ENCODE peak calls at places on chromosomes 16 and 17, in ten cellular contexts. X is prostate gland, J is stomach, C is gastrocnemius medialis, A is lower leg skin, V is esophagus squamous epithelium, Y is IMR-90, Z is GM12892, L is transverse colon, F is sigmoid colon. R is an unnamed sample.

GRCh38 chr16:84774810-84775209 is 45.0 kb upstream of the CRISPLD2 start:
- DNase-seq in X (no peak), J (no peak), C (peak), A (peak), V (no peak), Y (peak), Z (no peak), L (no peak), F (peak), R (peak)

GRCh38 chr17:39823407-39824054 is 40.6 kb downstream of the IKZF3 start:
- DNase-seq in X (no peak), J (no peak), C (no peak), A (no peak), V (no peak), Y (no peak), Z (no peak), L (no peak), F (no peak), R (no peak)

GRCh38 chr17:60941028-60941427 is 263.4 kb downstream of the BCAS3 start:
- DNase-seq in X (no peak), J (peak), C (peak), A (peak), V (no peak), Y (peak), Z (no peak), L (peak), F (no peak), R (peak)

GRCh38 chr17:80389011-80389995 is 25.7 kb upstream of the ENDOV start:
- DNase-seq in X (no peak), J (no peak), C (no peak), A (no peak), V (no peak), Y (peak), Z (no peak), L (no peak), F (no peak), R (no peak)

GRCh38 chr17:70172921-70173320 is 3.6 kb downstream of the KCNJ2 start:
- DNase-seq in X (no peak), J (no peak), C (no peak), A (no peak), V (no peak), Y (no peak), Z (no peak), L (no peak), F (no peak), R (no peak)

GRCh38 chr16:85982563-85982939 is 83.6 kb downstream of the IRF8 start:
- DNase-seq in X (no peak), J (no peak), C (no peak), A (no peak), V (no peak), Y (no peak), Z (no peak), L (peak), F (peak), R (peak)

GRCh38 chr16:74682556-74682955 is 15.9 kb upstream of the RFWD3 start:
- DNase-seq in X (no peak), J (no peak), C (no peak), A (no peak), V (no peak), Y (no peak), Z (no peak), L (no peak), F (no peak), R (no peak)

GRCh38 chr17:81403040-81403467 is 7.8 kb downstream of the BAHCC1 start:
- DNase-seq in X (no peak), J (no peak), C (no peak), A (no peak), V (no peak), Y (peak), Z (no peak), L (no peak), F (no peak), R (no peak)

GRCh38 chr16:80585764-80586163 is 45.0 kb downstream of the DYNLRB2 start:
- DNase-seq in X (no peak), J (no peak), C (no peak), A (no peak), V (no peak), Y (no peak), Z (no peak), L (no peak), F (no peak), R (no peak)

GRCh38 chr17:82668631-82669099 is 20.4 kb upstream of the WDR45B start:
- DNase-seq in X (peak), J (peak), C (no peak), A (no peak), V (no peak), Y (peak), Z (peak), L (peak), F (peak), R (no peak)

GRCh38 chr17:17153071-17153470 is 53.1 kb downstream of the PLD6 start:
- DNase-seq in X (no peak), J (no peak), C (no peak), A (no peak), V (no peak), Y (no peak), Z (no peak), L (no peak), F (no peak), R (no peak)

GRCh38 chr17:40499551-40500189 is 1.8 kb downstream of the TNS4 start:
- DNase-seq in X (peak), J (peak), C (peak), A (peak), V (no peak), Y (peak), Z (no peak), L (peak), F (peak), R (peak)

GRCh38 chr17:73492802-73493139 is 151.5 kb downstream of the SDK2 start:
- DNase-seq in X (no peak), J (no peak), C (no peak), A (no peak), V (no peak), Y (no peak), Z (no peak), L (no peak), F (no peak), R (no peak)

GRCh38 chr16:63326736-63327339 is 1290.6 kb upstream of the CDH8 start:
- DNase-seq in X (no peak), J (no peak), C (no peak), A (no peak), V (no peak), Y (no peak), Z (no peak), L (no peak), F (no peak), R (no peak)

GRCh38 chr17:62882878-62883277 is 74.8 kb upstream of the MARCHF10 start:
- DNase-seq in X (no peak), J (no peak), C (no peak), A (no peak), V (no peak), Y (peak), Z (no peak), L (no peak), F (no peak), R (no peak)

GRCh38 chr17:41476866-41477815 is 3.8 kb downstream of the KRT35 start:
- DNase-seq in X (no peak), J (no peak), C (no peak), A (no peak), V (no peak), Y (no peak), Z (no peak), L (no peak), F (no peak), R (no peak)

GRCh38 chr17:78884148-78884870 is 18.7 kb downstream of the CEP295NL start:
- DNase-seq in X (no peak), J (no peak), C (no peak), A (no peak), V (no peak), Y (no peak), Z (no peak), L (no peak), F (no peak), R (peak)

GRCh38 chr16:64808474-64808873 is 313.4 kb downstream of the CDH11 start:
- DNase-seq in X (no peak), J (no peak), C (no peak), A (no peak), V (no peak), Y (no peak), Z (no peak), L (no peak), F (no peak), R (no peak)

GRCh38 chr17:1997587-1998425 is 27.3 kb downstream of the RTN4RL1 start:
- DNase-seq in X (peak), J (peak), C (no peak), A (no peak), V (no peak), Y (no peak), Z (no peak), L (peak), F (no peak), R (no peak)

GRCh38 chr17:43874293-43874692 is 27.3 kb downstream of the CD300LG start:
- DNase-seq in X (no peak), J (peak), C (no peak), A (no peak), V (no peak), Y (no peak), Z (no peak), L (peak), F (no peak), R (no peak)

GRCh38 chr16:50309527-50310307 is 43.4 kb downstream of the ADCY7 start:
- DNase-seq in X (no peak), J (peak), C (no peak), A (peak), V (no peak), Y (no peak), Z (peak), L (no peak), F (peak), R (no peak)

GRCh38 chr17:77570565-77570898 is 388.0 kb upstream of the TNRC6C start:
- DNase-seq in X (no peak), J (no peak), C (no peak), A (no peak), V (no peak), Y (no peak), Z (no peak), L (no peak), F (no peak), R (no peak)

GRCh38 chr16:22625948-22626347 is 115.3 kb downstream of the NPIPB5 start:
- DNase-seq in X (no peak), J (no peak), C (no peak), A (no peak), V (no peak), Y (no peak), Z (no peak), L (no peak), F (no peak), R (no peak)

GRCh38 chr17:32161506-32162365 is 19.4 kb downstream of the RHOT1 start:
- DNase-seq in X (no peak), J (no peak), C (no peak), A (no peak), V (no peak), Y (peak), Z (no peak), L (peak), F (no peak), R (no peak)

GRCh38 chr17:37770631-37771518 is 26.0 kb upstream of the HNF1B start:
- DNase-seq in X (peak), J (peak), C (no peak), A (no peak), V (no peak), Y (peak), Z (no peak), L (peak), F (no peak), R (peak)

GRCh38 chr17:77100009-77100408 is 40.8 kb upstream of the SEC14L1 start:
- DNase-seq in X (no peak), J (peak), C (peak), A (peak), V (no peak), Y (no peak), Z (no peak), L (peak), F (peak), R (peak)

GRCh38 chr17:45702666-45703266 is 81.4 kb upstream of the CRHR1 start:
- DNase-seq in X (no peak), J (no peak), C (no peak), A (no peak), V (no peak), Y (peak), Z (no peak), L (no peak), F (no peak), R (no peak)

GRCh38 chr17:69810326-69811035 is 264.5 kb upstream of the KCNJ16 start:
- DNase-seq in X (no peak), J (no peak), C (no peak), A (no peak), V (no peak), Y (no peak), Z (no peak), L (no peak), F (no peak), R (no peak)

DNA sequence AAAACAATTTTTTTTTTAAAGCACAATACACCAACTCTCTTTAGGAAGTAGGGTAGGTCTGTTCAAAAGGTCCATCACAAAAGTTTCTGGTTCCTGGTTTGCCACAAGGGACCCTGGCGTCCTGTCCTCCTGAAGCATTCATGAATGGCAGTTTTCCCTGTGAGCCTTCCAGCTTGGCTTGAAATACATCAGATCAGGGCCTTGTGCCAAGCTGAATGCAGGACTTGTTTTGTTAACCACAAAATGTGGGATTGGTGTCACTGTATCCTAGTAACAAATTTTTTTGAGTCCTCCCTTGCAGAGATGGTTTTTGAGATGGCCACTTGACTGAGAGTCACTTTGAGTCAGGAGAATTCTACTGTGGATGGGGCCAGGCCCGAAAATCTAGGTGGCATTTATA is 3.9 kb downstream of the GNAO1 start:
- DNase-seq in X (no peak), J (no peak), C (no peak), A (no peak), V (no peak), Y (no peak), Z (no peak), L (no peak), F (no peak), R (no peak)
- TF ChIP-seq POLR2A in X (no peak), J (no peak), C (no peak), A (no peak), V (no peak), Y (no peak), Z (no peak), L (no peak), F (no peak), R (no peak)

GRCh38 chr17:18182190-18182977 is 1.2 kb upstream of the ALKBH5 start:
- DNase-seq in X (peak), J (peak), C (peak), A (no peak), V (no peak), Y (no peak), Z (no peak), L (peak), F (no peak), R (peak)

GRCh38 chr17:18181358-18181757 is 2.3 kb upstream of the ALKBH5 start:
- DNase-seq in X (no peak), J (no peak), C (no peak), A (no peak), V (no peak), Y (peak), Z (no peak), L (no peak), F (no peak), R (no peak)

GRCh38 chr17:18183334-18184142 is at the start of gene ALKBH5:
- DNase-seq in X (peak), J (peak), C (peak), A (peak), V (peak), Y (peak), Z (peak), L (peak), F (peak), R (peak)

GRCh38 chr17:18184143-18185007 is 747 bp downstream of the ALKBH5 start:
- DNase-seq in X (peak), J (peak), C (peak), A (peak), V (no peak), Y (peak), Z (no peak), L (peak), F (peak), R (peak)

DNA sequence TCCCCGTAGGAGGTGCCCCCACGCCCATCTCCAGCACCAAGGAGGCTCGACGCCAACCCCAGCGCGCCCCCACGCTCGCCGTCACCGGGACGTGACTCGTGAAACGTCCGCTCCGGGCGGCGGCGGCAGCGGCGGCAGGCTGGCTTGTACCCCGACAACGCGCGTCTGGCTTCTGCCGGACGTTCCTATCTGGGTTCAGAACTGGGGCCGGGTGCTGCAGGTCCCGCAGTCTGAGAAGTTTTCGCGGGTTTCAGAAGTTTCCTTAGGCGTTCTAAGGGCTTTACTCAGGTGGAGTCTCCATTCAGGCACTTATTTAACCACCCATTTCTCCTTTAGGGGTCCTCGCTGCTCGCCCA is 672 bp upstream of the ALKBH5 start:
- DNase-seq in X (peak), J (peak), C (peak), A (peak), V (peak), Y (peak), Z (peak), L (peak), F (peak), R (peak)
- TF ChIP-seq POLR2A in X (peak), J (no peak), C (peak), A (no peak), V (peak), Y (peak), Z (peak), L (peak), F (no peak), R (no peak)

GRCh38 chr17:75487351-75488070 is 27.8 kb downstream of the CASKIN2 start:
- DNase-seq in X (no peak), J (no peak), C (no peak), A (no peak), V (no peak), Y (no peak), Z (peak), L (peak), F (peak), R (no peak)
- TF ChIP-seq POLR2A in X (no peak), J (no peak), C (no peak), A (no peak), V (no peak), Y (no peak), Z (no peak), L (no peak), F (no peak), R (no peak)

GRCh38 chr16:4694664-4695451 is 1.5 kb downstream of the NUDT16L1 start:
- DNase-seq in X (no peak), J (no peak), C (no peak), A (no peak), V (no peak), Y (no peak), Z (no peak), L (no peak), F (peak), R (no peak)
- TF ChIP-seq POLR2A in X (no peak), J (no peak), C (no peak), A (no peak), V (no peak), Y (no peak), Z (no peak), L (no peak), F (no peak), R (no peak)

DNA sequence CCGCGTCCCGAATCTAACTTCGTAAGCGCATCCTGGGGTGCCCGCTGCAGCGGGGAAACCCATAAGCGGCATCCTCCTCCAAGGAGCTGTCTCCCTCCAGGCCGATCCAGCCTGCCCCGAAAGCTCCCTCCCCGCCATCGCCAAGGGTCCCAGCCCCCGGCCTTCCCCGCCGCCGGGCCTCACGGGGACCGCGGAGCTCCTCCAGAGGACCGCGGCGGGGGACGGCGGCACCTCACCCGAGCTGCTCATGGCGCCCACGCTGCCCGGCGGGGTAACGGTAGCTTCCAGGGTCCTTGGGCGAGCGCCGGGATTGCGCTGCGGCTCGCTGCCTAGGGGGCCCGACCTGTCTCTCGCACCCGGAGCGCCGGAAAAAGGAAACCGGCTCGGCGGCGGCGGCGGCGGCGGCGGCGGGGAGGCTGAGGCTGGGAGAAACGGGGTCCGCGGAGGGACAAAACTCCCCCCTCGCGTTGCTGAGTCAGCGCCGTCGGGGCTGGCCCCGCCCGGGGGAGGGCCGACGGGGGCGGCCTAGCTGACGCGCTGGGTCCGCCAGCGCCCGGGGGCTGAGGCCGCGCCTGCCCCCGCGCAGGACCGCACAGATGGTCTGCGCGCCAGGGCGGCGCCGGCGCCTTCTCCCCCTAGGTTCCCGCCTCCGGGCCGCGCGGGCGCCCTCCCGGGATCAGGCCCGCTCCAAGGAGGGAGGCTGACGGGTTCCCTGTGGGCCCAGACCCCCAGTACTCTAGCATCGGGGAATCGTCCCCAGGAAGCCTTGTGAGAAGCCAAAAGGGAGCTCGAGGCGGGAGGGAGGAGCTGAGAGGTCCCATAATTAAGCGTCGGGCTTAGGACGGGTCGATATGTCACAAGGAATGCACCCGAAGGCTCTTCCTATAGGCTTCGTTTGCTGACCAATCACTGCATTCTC is at the start of gene BLMH:
- DNase-seq in X (peak), J (peak), C (peak), A (peak), V (no peak), Y (peak), Z (peak), L (peak), F (peak), R (peak)
- TF ChIP-seq POLR2A in X (peak), J (no peak), C (peak), A (no peak), V (peak), Y (peak), Z (peak), L (peak), F (no peak), R (peak)

DNA sequence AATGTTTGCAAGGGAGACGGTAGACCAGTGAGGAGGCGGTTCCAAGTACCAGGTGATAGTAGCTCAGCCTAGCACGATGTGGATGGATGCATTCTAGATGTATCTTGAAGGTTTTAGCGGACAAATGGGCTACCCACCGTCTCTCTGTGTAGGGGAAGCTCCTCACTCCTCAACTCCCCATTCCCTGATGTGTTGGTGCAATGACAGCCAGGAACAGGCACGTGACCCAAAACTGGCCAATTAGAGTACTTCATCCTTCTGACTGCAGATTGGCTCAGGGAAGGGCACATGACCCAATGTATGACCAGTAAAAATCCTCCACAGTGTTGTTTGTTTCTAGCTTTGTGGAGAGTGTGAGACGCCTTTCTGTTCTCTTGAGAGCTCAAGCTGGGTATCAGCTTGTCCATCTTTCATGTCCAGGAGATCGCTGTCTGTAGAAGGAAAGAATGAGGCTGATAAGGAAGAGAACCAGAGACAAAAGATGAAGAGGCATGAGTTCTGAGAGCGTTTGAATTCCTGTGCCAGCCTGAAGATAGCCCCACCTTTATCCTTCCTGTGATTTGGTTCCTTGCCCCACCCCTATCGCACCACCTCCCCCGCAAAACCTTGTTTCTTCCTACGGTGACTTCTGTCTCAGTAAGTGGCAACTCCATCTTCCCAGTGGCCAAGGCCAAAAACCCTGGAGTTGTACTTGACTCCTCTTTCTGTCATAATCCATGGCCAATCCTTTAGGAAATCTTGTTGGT is 2.3 kb upstream of the BORCS6 start:
- DNase-seq in X (peak), J (peak), C (peak), A (peak), V (no peak), Y (peak), Z (no peak), L (peak), F (peak), R (peak)
- TF ChIP-seq POLR2A in X (peak), J (peak), C (peak), A (no peak), V (peak), Y (peak), Z (peak), L (peak), F (peak), R (peak)

GRCh38 chr16:89268585-89268984 is 51.1 kb downstream of the ZNF778 start:
- DNase-seq in X (no peak), J (no peak), C (no peak), A (no peak), V (no peak), Y (no peak), Z (no peak), L (no peak), F (no peak), R (no peak)
- TF ChIP-seq POLR2A in X (no peak), J (no peak), C (no peak), A (no peak), V (no peak), Y (no peak), Z (no peak), L (no peak), F (no peak), R (no peak)

R was measured in adrenal gland.